ENCODE peak calls at places on chromosomes 1 and 21, in seven cellular contexts. T is H4, Y is neural progenitor cell, M is posterior cingulate gyrus, G is left ventricle myocardium inferior, Q is fibroblast of the aortic adventitia, N is left kidney. D is an unnamed sample.

GRCh38 chr1:199040499-199040898 is 401.7 kb downstream of the PTPRC start:
- DNase-seq in T (no peak), Y (no peak), M (no peak), G (no peak), Q (no peak), N (no peak), D (no peak)

GRCh38 chr1:87194271-87194774 is 134.4 kb upstream of the LMO4 start:
- DNase-seq in T (no peak), Y (no peak), M (no peak), G (no peak), Q (no peak), N (no peak), D (no peak)

GRCh38 chr1:54884135-54884586 is 2.8 kb downstream of the DHCR24 start:
- DNase-seq in T (no peak), Y (no peak), M (no peak), G (no peak), Q (peak), N (no peak), D (no peak)

GRCh38 chr1:198598796-198599321 is 40.0 kb upstream of the PTPRC start:
- DNase-seq in T (peak), Y (no peak), M (no peak), G (no peak), Q (no peak), N (peak), D (no peak)

GRCh38 chr1:175254190-175254589 is 61.6 kb upstream of the KIAA0040 start:
- DNase-seq in T (no peak), Y (no peak), M (no peak), G (no peak), Q (no peak), N (no peak), D (no peak)

GRCh38 chr1:234778215-234779159 is 168.5 kb upstream of the IRF2BP2 start:
- DNase-seq in T (peak), Y (peak), M (peak), G (no peak), Q (no peak), N (peak), D (no peak)

GRCh38 chr1:29896791-29897725 is 660.7 kb downstream of the PTPRU start:
- DNase-seq in T (no peak), Y (no peak), M (no peak), G (no peak), Q (no peak), N (peak), D (no peak)

GRCh38 chr21:25563399-25564116 is 43.7 kb downstream of the MRPL39 start:
- DNase-seq in T (no peak), Y (no peak), M (no peak), G (no peak), Q (peak), N (no peak), D (no peak)

GRCh38 chr1:169321539-169321938 is 46.1 kb downstream of the NME7 start:
- DNase-seq in T (peak), Y (no peak), M (no peak), G (no peak), Q (peak), N (no peak), D (no peak)

GRCh38 chr1:218498061-218498938 is 153.2 kb downstream of the TGFB2 start:
- DNase-seq in T (peak), Y (no peak), M (no peak), G (no peak), Q (peak), N (no peak), D (no peak)

GRCh38 chr1:207004931-207005830 is 27.4 kb downstream of the C1orf116 start:
- DNase-seq in T (peak), Y (peak), M (no peak), G (no peak), Q (peak), N (peak), D (peak)

GRCh38 chr1:204319462-204319861 is 40.3 kb downstream of the PLEKHA6 start:
- DNase-seq in T (peak), Y (no peak), M (no peak), G (no peak), Q (peak), N (peak), D (no peak)

GRCh38 chr1:42979888-42980800 is 21.5 kb upstream of the SLC2A1 start:
- DNase-seq in T (no peak), Y (no peak), M (no peak), G (no peak), Q (no peak), N (no peak), D (no peak)

GRCh38 chr1:24557220-24557619 is 1.3 kb downstream of the NCMAP start:
- DNase-seq in T (no peak), Y (no peak), M (no peak), G (no peak), Q (no peak), N (no peak), D (no peak)

GRCh38 chr1:7405844-7406500 is 365.1 kb upstream of the VAMP3 start:
- DNase-seq in T (no peak), Y (no peak), M (no peak), G (no peak), Q (no peak), N (no peak), D (no peak)

GRCh38 chr1:232211149-232211548 is 418.8 kb downstream of the SIPA1L2 start:
- DNase-seq in T (no peak), Y (peak), M (no peak), G (no peak), Q (no peak), N (no peak), D (peak)

GRCh38 chr1:159000627-159001026 is 9.1 kb upstream of the IFI16 start:
- DNase-seq in T (peak), Y (peak), M (peak), G (peak), Q (peak), N (peak), D (no peak)

GRCh38 chr1:24709748-24710416 is 35.4 kb upstream of the CLIC4 start:
- DNase-seq in T (no peak), Y (no peak), M (no peak), G (no peak), Q (no peak), N (no peak), D (no peak)

GRCh38 chr1:200033511-200034261 is 6.2 kb downstream of the NR5A2 start:
- DNase-seq in T (no peak), Y (peak), M (no peak), G (no peak), Q (peak), N (peak), D (no peak)

GRCh38 chr1:232191560-232191959 is 438.4 kb downstream of the SIPA1L2 start:
- DNase-seq in T (no peak), Y (no peak), M (no peak), G (no peak), Q (no peak), N (no peak), D (no peak)

GRCh38 chr1:63363014-63363413 is 4.4 kb upstream of the ALG6 start:
- DNase-seq in T (no peak), Y (no peak), M (no peak), G (no peak), Q (no peak), N (no peak), D (no peak)

GRCh38 chr1:248703674-248704073 is 1.1 kb upstream of the OR14I1 start:
- DNase-seq in T (no peak), Y (no peak), M (no peak), G (no peak), Q (no peak), N (no peak), D (no peak)

GRCh38 chr21:43591468-43592050 is 67.7 kb downstream of the HSF2BP start:
- DNase-seq in T (no peak), Y (no peak), M (no peak), G (no peak), Q (no peak), N (no peak), D (no peak)

GRCh38 chr1:36880155-36881070 is 153.9 kb downstream of the GRIK3 start:
- DNase-seq in T (no peak), Y (no peak), M (no peak), G (no peak), Q (no peak), N (no peak), D (no peak)

GRCh38 chr1:204520834-204521709 is 4.9 kb downstream of the MDM4 start:
- DNase-seq in T (peak), Y (no peak), M (no peak), G (no peak), Q (peak), N (no peak), D (no peak)

GRCh38 chr1:101588677-101589076 is 351.9 kb downstream of the S1PR1 start:
- DNase-seq in T (no peak), Y (no peak), M (no peak), G (no peak), Q (no peak), N (no peak), D (no peak)

GRCh38 chr1:90387825-90388224 is 329.3 kb downstream of the BARHL2 start:
- DNase-seq in T (no peak), Y (peak), M (no peak), G (no peak), Q (peak), N (no peak), D (no peak)

GRCh38 chr1:15945011-15945831 is 30.7 kb downstream of the ZBTB17 start:
- DNase-seq in T (no peak), Y (no peak), M (no peak), G (no peak), Q (no peak), N (no peak), D (no peak)

GRCh38 chr1:33170351-33171274 is 11.2 kb downstream of the TRIM62 start:
- DNase-seq in T (no peak), Y (no peak), M (no peak), G (peak), Q (no peak), N (peak), D (no peak)

GRCh38 chr1:177209357-177209756 is 38.6 kb downstream of the BRINP2 start:
- DNase-seq in T (peak), Y (peak), M (peak), G (peak), Q (peak), N (peak), D (no peak)

D was measured in SK-N-DZ.